ENCODE peak calls at places on chromosomes 16 and 17, in five cellular contexts. One of them, this sample, is unnamed.
A peak's percentile ranks its signal among the peaks of the same experiment; 100 is the strongest.

GRCh38 chr17:40363480-40363838 is 1.1 kb downstream of the GJD3 start:
- DNase-seq in body of pancreas: no peak
- DNase-seq in tibial nerve: no peak
- DNase-seq in prostate gland: no peak
- DNase-seq in uterus: no peak
- DNase-seq in this sample: peak; percentile 57

GRCh38 chr16:10521681-10522274 is 58.6 kb downstream of the EMP2 start:
- DNase-seq in body of pancreas: peak; percentile 71
- DNase-seq in tibial nerve: peak; percentile 69
- DNase-seq in prostate gland: peak; percentile 47
- DNase-seq in uterus: peak; percentile 63
- DNase-seq in this sample: peak; percentile 48

GRCh38 chr16:19458722-19459379 is 41.2 kb downstream of the TMC5 start:
- DNase-seq in body of pancreas: no peak
- DNase-seq in tibial nerve: no peak
- DNase-seq in prostate gland: no peak
- DNase-seq in uterus: no peak
- DNase-seq in this sample: no peak

GRCh38 chr17:31702040-31702439 is 157.0 kb downstream of the COPRS start:
- DNase-seq in body of pancreas: no peak
- DNase-seq in tibial nerve: no peak
- DNase-seq in prostate gland: no peak
- DNase-seq in uterus: no peak
- DNase-seq in this sample: no peak

GRCh38 chr17:19538095-19539039 is 4.7 kb downstream of the SLC47A1 start:
- DNase-seq in body of pancreas: peak; percentile 65
- DNase-seq in tibial nerve: no peak
- DNase-seq in prostate gland: no peak
- DNase-seq in uterus: peak; percentile 39
- DNase-seq in this sample: peak; percentile 38

GRCh38 chr16:11449716-11450115 is 104.5 kb downstream of the RMI2 start:
- DNase-seq in body of pancreas: no peak
- DNase-seq in tibial nerve: no peak
- DNase-seq in prostate gland: no peak
- DNase-seq in uterus: no peak
- DNase-seq in this sample: no peak

GRCh38 chr17:65294184-65294719 is 157.1 kb downstream of the RGS9 start:
- DNase-seq in body of pancreas: peak; percentile 69
- DNase-seq in tibial nerve: peak; percentile 49
- DNase-seq in prostate gland: peak; percentile 51
- DNase-seq in uterus: peak; percentile 57
- DNase-seq in this sample: peak; percentile 63

GRCh38 chr17:81996232-81996756 is 18.9 kb downstream of the ASPSCR1 start:
- DNase-seq in body of pancreas: no peak
- DNase-seq in tibial nerve: no peak
- DNase-seq in prostate gland: no peak
- DNase-seq in uterus: no peak
- DNase-seq in this sample: no peak

GRCh38 chr16:49937886-49938285 is 82.0 kb upstream of the ZNF423 start:
- DNase-seq in body of pancreas: no peak
- DNase-seq in tibial nerve: no peak
- DNase-seq in prostate gland: no peak
- DNase-seq in uterus: no peak
- DNase-seq in this sample: no peak

GRCh38 chr17:64622931-64623654 is 39.0 kb downstream of the SMURF2 start:
- DNase-seq in body of pancreas: no peak
- DNase-seq in tibial nerve: no peak
- DNase-seq in prostate gland: no peak
- DNase-seq in uterus: no peak
- DNase-seq in this sample: no peak

GRCh38 chr16:67396159-67396774 is 3.0 kb upstream of the TPPP3 start:
- DNase-seq in body of pancreas: peak; percentile 97
- DNase-seq in tibial nerve: peak; percentile 58
- DNase-seq in prostate gland: peak; percentile 57
- DNase-seq in uterus: peak; percentile 79
- DNase-seq in this sample: peak; percentile 90

GRCh38 chr16:67394271-67395104 is 1.2 kb upstream of the TPPP3 start:
- DNase-seq in body of pancreas: peak; percentile 41
- DNase-seq in tibial nerve: no peak
- DNase-seq in prostate gland: no peak
- DNase-seq in uterus: no peak
- DNase-seq in this sample: peak; percentile 45

GRCh38 chr16:67393790-67394270 is 532 bp upstream of the TPPP3 start:
- DNase-seq in body of pancreas: no peak
- DNase-seq in tibial nerve: no peak
- DNase-seq in prostate gland: no peak
- DNase-seq in uterus: no peak
- DNase-seq in this sample: peak; percentile 38

GRCh38 chr16:67395458-67396158 is 2.3 kb upstream of the TPPP3 start:
- DNase-seq in body of pancreas: peak; percentile 85
- DNase-seq in tibial nerve: no peak
- DNase-seq in prostate gland: no peak
- DNase-seq in uterus: no peak
- DNase-seq in this sample: no peak

DNA sequence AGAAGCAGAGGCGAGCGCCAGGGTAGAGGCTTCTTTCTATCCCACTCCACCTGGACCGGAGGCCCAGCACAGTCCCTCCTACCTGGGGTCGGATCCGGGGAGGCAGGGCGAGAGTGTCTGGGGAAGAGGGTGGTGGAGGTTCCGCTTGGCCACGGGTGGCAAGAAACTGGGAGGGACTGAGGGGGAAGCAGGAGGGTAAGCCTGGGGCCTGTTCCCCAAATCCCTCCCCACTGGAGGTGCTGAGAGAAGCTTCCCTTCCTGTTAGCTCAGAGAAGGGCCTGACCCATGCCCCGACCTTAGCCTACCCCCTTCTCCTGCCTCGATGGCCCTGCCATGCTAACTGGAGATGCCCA is 1.8 kb upstream of the TPPP3 start:
- DNase-seq in body of pancreas: no peak
- DNase-seq in tibial nerve: no peak
- DNase-seq in prostate gland: no peak
- DNase-seq in uterus: no peak
- DNase-seq in this sample: no peak
- H3K4me3 ChIP-seq in body of pancreas: no peak overlapping the region
- H3K4me3 ChIP-seq in tibial nerve: no peak overlapping the region
- H3K4me3 ChIP-seq in prostate gland: no peak overlapping the region
- H3K4me3 ChIP-seq in uterus: no peak overlapping the region
- H3K4me3 ChIP-seq in this sample: no peak overlapping the region

GRCh38 chr17:78717431-78717980 is 64.6 kb downstream of the CYTH1 start:
- DNase-seq in body of pancreas: peak; percentile 51
- DNase-seq in tibial nerve: peak; percentile 23
- DNase-seq in prostate gland: peak; percentile 53
- DNase-seq in uterus: peak; percentile 31
- DNase-seq in this sample: no peak

GRCh38 chr17:78715876-78716275 is 66.2 kb downstream of the CYTH1 start:
- DNase-seq in body of pancreas: no peak
- DNase-seq in tibial nerve: no peak
- DNase-seq in prostate gland: no peak
- DNase-seq in uterus: no peak
- DNase-seq in this sample: no peak

GRCh38 chr17:78716814-78717393 is 65.2 kb downstream of the CYTH1 start:
- DNase-seq in body of pancreas: peak; percentile 93
- DNase-seq in tibial nerve: peak; percentile 53
- DNase-seq in prostate gland: peak; percentile 81
- DNase-seq in uterus: peak; percentile 64
- DNase-seq in this sample: peak; percentile 81

GRCh38 chr17:78715000-78715771 is 66.9 kb downstream of the CYTH1 start:
- DNase-seq in body of pancreas: no peak
- DNase-seq in tibial nerve: no peak
- DNase-seq in prostate gland: no peak
- DNase-seq in uterus: no peak
- DNase-seq in this sample: no peak

DNA sequence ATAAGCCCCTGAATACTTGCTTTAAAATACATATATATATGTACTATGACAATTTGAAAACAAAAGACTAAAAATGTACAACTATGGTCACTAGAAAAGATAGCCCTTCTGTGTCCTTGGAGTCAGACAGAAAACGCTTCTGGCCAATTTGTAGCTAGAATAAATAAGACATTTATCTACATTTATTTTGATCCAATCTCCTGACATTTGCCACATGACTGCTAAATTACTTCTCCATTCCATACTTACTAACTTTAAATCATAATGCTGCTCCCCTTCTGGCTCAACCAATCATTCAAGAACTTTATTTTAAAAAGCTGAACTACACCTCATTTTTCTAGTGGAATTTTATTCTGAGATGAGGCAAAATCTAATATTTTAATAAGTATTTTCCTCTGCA is 65.8 kb downstream of the CYTH1 start:
- DNase-seq in body of pancreas: no peak
- DNase-seq in tibial nerve: no peak
- DNase-seq in prostate gland: no peak
- DNase-seq in uterus: no peak
- DNase-seq in this sample: no peak
- H3K27ac ChIP-seq in body of pancreas: peak overlapping the region; percentile 83
- H3K27ac ChIP-seq in tibial nerve: peak overlapping the region; percentile 29
- H3K27ac ChIP-seq in prostate gland: peak overlapping the region; percentile 58
- H3K27ac ChIP-seq in uterus: peak overlapping the region; percentile 65
- H3K27ac ChIP-seq in this sample: no peak overlapping the region

DNA sequence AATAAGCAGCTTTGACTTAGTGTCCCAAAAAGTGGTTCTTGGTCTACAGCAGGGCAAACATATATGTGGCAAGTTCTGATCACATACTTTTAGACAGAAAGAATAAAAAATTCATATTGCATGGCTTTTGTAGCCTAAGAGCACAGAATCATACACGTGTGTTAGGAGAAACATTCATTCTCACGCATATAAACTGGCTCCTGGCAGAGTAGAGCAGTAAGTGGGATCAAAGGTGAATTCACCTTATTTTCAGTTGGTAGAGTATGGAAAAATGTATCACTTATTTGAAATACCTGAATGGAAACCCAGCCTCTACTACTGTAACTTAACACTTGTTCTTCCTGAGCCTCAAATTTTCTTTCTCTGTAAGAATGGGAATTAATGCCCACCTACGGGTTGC is 34.8 kb downstream of the DGKE start:
- DNase-seq in body of pancreas: no peak
- DNase-seq in tibial nerve: no peak
- DNase-seq in prostate gland: no peak
- DNase-seq in uterus: no peak
- DNase-seq in this sample: no peak
- TF ChIP-seq POLR2A in body of pancreas: no peak
- TF ChIP-seq POLR2A in tibial nerve: no peak
- TF ChIP-seq POLR2A in prostate gland: no peak
- TF ChIP-seq POLR2A in uterus: no peak
- TF ChIP-seq POLR2A in this sample: no peak

DNA sequence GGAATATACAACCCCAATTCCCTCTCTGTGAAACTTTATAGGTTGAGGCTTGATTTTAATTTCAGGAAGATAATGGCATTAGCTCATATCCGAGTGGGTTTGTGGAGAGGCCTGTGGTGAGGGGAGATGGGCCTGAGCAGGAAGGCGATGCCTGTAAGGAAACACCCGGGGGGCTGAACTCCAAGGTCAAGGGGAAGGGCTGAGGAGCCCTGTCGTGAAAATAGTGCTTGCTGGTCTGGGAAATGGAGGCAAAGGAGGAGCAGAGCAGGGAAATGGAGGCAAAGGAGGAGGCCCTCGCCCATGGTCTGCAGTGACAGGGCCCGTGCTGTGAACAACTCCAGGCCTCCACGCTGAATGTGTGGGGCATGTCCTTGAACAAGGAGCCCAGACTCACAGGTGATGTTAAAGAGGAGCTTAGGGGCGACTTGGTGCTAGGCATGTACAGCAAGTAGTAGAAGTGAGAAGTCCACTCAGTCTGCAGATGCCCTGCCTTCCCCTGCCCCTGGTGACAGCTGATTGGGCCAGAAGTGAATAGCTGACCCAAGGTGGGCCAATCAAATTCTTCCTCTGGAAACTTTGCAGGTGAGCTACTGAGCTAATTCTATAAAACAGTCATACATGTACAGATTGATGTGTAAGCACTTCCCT is 38.1 kb downstream of the MRPS23 start:
- DNase-seq in body of pancreas: no peak
- DNase-seq in tibial nerve: no peak
- DNase-seq in prostate gland: no peak
- DNase-seq in uterus: no peak
- DNase-seq in this sample: no peak
- H3K4me3 ChIP-seq in body of pancreas: no peak overlapping the region
- H3K4me3 ChIP-seq in tibial nerve: no peak overlapping the region
- H3K4me3 ChIP-seq in prostate gland: no peak overlapping the region
- H3K4me3 ChIP-seq in uterus: no peak overlapping the region
- H3K4me3 ChIP-seq in this sample: no peak overlapping the region

GRCh38 chr17:61200349-61200735 is 199.3 kb upstream of the TBX2 start:
- DNase-seq in body of pancreas: peak; percentile 30
- DNase-seq in tibial nerve: no peak
- DNase-seq in prostate gland: no peak
- DNase-seq in uterus: no peak
- DNase-seq in this sample: no peak

GRCh38 chr17:61204456-61204855 is 195.2 kb upstream of the TBX2 start:
- DNase-seq in body of pancreas: no peak
- DNase-seq in tibial nerve: no peak
- DNase-seq in prostate gland: no peak
- DNase-seq in uterus: no peak
- DNase-seq in this sample: no peak

GRCh38 chr17:61201211-61201610 is 198.4 kb upstream of the TBX2 start:
- DNase-seq in body of pancreas: no peak
- DNase-seq in tibial nerve: no peak
- DNase-seq in prostate gland: no peak
- DNase-seq in uterus: no peak
- DNase-seq in this sample: no peak

GRCh38 chr17:61203765-61204164 is 195.9 kb upstream of the TBX2 start:
- DNase-seq in body of pancreas: no peak
- DNase-seq in tibial nerve: no peak
- DNase-seq in prostate gland: no peak
- DNase-seq in uterus: no peak
- DNase-seq in this sample: peak; percentile 27

GRCh38 chr17:61202564-61202963 is 197.1 kb upstream of the TBX2 start:
- DNase-seq in body of pancreas: no peak
- DNase-seq in tibial nerve: no peak
- DNase-seq in prostate gland: no peak
- DNase-seq in uterus: no peak
- DNase-seq in this sample: no peak
- H3K27ac ChIP-seq in body of pancreas: no peak overlapping the region
- H3K27ac ChIP-seq in tibial nerve: no peak overlapping the region
- H3K27ac ChIP-seq in prostate gland: no peak overlapping the region
- H3K27ac ChIP-seq in uterus: no peak overlapping the region
- H3K27ac ChIP-seq in this sample: no peak overlapping the region

GRCh38 chr17:7222093-7222971 is 2.6 kb downstream of the ACADVL start:
- DNase-seq in body of pancreas: no peak
- DNase-seq in tibial nerve: no peak
- DNase-seq in prostate gland: no peak
- DNase-seq in uterus: peak; percentile 25
- DNase-seq in this sample: peak; percentile 53
- TF ChIP-seq POLR2A in body of pancreas: peak; percentile 8
- TF ChIP-seq POLR2A in tibial nerve: no peak
- TF ChIP-seq POLR2A in prostate gland: no peak
- TF ChIP-seq POLR2A in uterus: no peak
- TF ChIP-seq POLR2A in this sample: no peak

GRCh38 chr17:1040216-1040600 is 43.3 kb downstream of the TIMM22 start:
- DNase-seq in body of pancreas: peak; percentile 32
- DNase-seq in tibial nerve: peak; percentile 32
- DNase-seq in prostate gland: no peak
- DNase-seq in uterus: no peak
- DNase-seq in this sample: peak; percentile 65
- H3K4me3 ChIP-seq in body of pancreas: no peak overlapping the region
- H3K4me3 ChIP-seq in tibial nerve: no peak overlapping the region
- H3K4me3 ChIP-seq in prostate gland: no peak overlapping the region
- H3K4me3 ChIP-seq in uterus: no peak overlapping the region
- H3K4me3 ChIP-seq in this sample: peak overlapping the region; percentile 27